ENCODE peak calls at places on chromosomes 11 and 22, in seven cellular contexts. K, O, S, M, P, W and V are unnamed samples.

GRCh38 chr11:89381094-89381493 is 110.1 kb downstream of the NOX4 start:
- DNase-seq in K (no peak), O (peak; percentile 67), S (no peak), M (no peak), P (no peak), W (peak; percentile 98), V (no peak)

GRCh38 chr11:112797653-112798293 is 163.4 kb upstream of the NCAM1 start:
- DNase-seq in K (no peak), O (no peak), S (no peak), M (no peak), P (no peak), W (no peak), V (no peak)

GRCh38 chr11:86202013-86202336 is 42.6 kb upstream of the EED start:
- DNase-seq in K (no peak), O (no peak), S (no peak), M (no peak), P (no peak), W (no peak), V (no peak)

GRCh38 chr11:10441652-10442503 is 13.2 kb upstream of the AMPD3 start:
- DNase-seq in K (no peak), O (no peak), S (no peak), M (no peak), P (no peak), W (no peak), V (no peak)

GRCh38 chr22:46084943-46085830 is 65.1 kb upstream of the PPARA start:
- DNase-seq in K (no peak), O (peak; percentile 92), S (no peak), M (no peak), P (no peak), W (no peak), V (no peak)

GRCh38 chr11:19938866-19939265 is 221.4 kb downstream of the DBX1 start:
- DNase-seq in K (no peak), O (no peak), S (no peak), M (no peak), P (no peak), W (no peak), V (no peak)

GRCh38 chr11:71145368-71145767 is 107.0 kb downstream of the SHANK2 start:
- DNase-seq in K (no peak), O (no peak), S (no peak), M (no peak), P (no peak), W (no peak), V (no peak)

GRCh38 chr11:61082931-61083531 is 19.3 kb upstream of the CD5 start:
- DNase-seq in K (no peak), O (no peak), S (no peak), M (no peak), P (peak; percentile 47), W (no peak), V (no peak)

GRCh38 chr22:29152381-29153138 is 53.1 kb upstream of the EMID1 start:
- DNase-seq in K (no peak), O (peak; percentile 64), S (no peak), M (no peak), P (no peak), W (no peak), V (no peak)

GRCh38 chr11:71931245-71931602 is 2.4 kb downstream of the RNF121 start:
- DNase-seq in K (no peak), O (no peak), S (no peak), M (no peak), P (no peak), W (peak; percentile 32), V (no peak)

GRCh38 chr11:100719809-100720221 is 32.7 kb downstream of the ARHGAP42 start:
- DNase-seq in K (no peak), O (no peak), S (no peak), M (no peak), P (no peak), W (peak; percentile 79), V (no peak)

GRCh38 chr11:118283756-118284350 is 19.8 kb upstream of the MPZL2 start:
- DNase-seq in K (no peak), O (no peak), S (no peak), M (no peak), P (peak; percentile 31), W (no peak), V (no peak)

GRCh38 chr22:49950396-49950994 is 10.1 kb upstream of the PIM3 start:
- DNase-seq in K (no peak), O (no peak), S (no peak), M (no peak), P (no peak), W (no peak), V (no peak)

GRCh38 chr11:235180-235997 is 753 bp downstream of the SIRT3 start:
- DNase-seq in K (no peak), O (no peak), S (peak; percentile 26), M (peak; percentile 47), P (peak; percentile 83), W (peak; percentile 32), V (no peak)

GRCh38 chr11:44016129-44016528 is 31.7 kb upstream of the ACCSL start:
- DNase-seq in K (no peak), O (peak; percentile 85), S (no peak), M (no peak), P (no peak), W (peak; percentile 67), V (no peak)

GRCh38 chr11:65117206-65118096 is at the start of gene ZNHIT2:
- DNase-seq in K (peak; percentile 100), O (peak; percentile 99), S (peak; percentile 99), M (peak; percentile 99), P (peak; percentile 100), W (peak; percentile 98), V (peak; percentile 99)

GRCh38 chr22:17135153-17135760 is 14.1 kb upstream of the TMEM121B start:
- DNase-seq in K (no peak), O (no peak), S (no peak), M (no peak), P (no peak), W (no peak), V (no peak)

GRCh38 chr22:27982630-27983180 is 63.6 kb upstream of the PITPNB start:
- DNase-seq in K (no peak), O (peak; percentile 28), S (no peak), M (no peak), P (no peak), W (no peak), V (no peak)

GRCh38 chr11:77191429-77191822 is 63.4 kb downstream of the MYO7A start:
- DNase-seq in K (no peak), O (no peak), S (no peak), M (no peak), P (no peak), W (peak; percentile 2), V (peak; percentile 31)

GRCh38 chr11:14320020-14320419 is 39.0 kb downstream of the RRAS2 start:
- DNase-seq in K (no peak), O (no peak), S (no peak), M (no peak), P (no peak), W (peak; percentile 59), V (no peak)

GRCh38 chr22:37019309-37020191 is at the start of the genes MPST and TST:
- DNase-seq in K (no peak), O (peak; percentile 67), S (peak; percentile 25), M (no peak), P (no peak), W (peak; percentile 61), V (peak; percentile 79)

GRCh38 chr11:98625526-98625925 is 395.2 kb upstream of the CNTN5 start:
- DNase-seq in K (no peak), O (no peak), S (no peak), M (no peak), P (no peak), W (no peak), V (no peak)

GRCh38 chr11:72245232-72245816 is 1.3 kb upstream of the PHOX2A start:
- DNase-seq in K (no peak), O (no peak), S (no peak), M (no peak), P (no peak), W (no peak), V (no peak)

GRCh38 chr11:34749666-34750659 is 129.1 kb downstream of the EHF start:
- DNase-seq in K (no peak), O (peak; percentile 92), S (no peak), M (no peak), P (no peak), W (peak; percentile 68), V (no peak)

GRCh38 chr22:46026907-46027218 is 49.9 kb upstream of the WNT7B start:
- DNase-seq in K (no peak), O (no peak), S (no peak), M (no peak), P (no peak), W (no peak), V (no peak)

GRCh38 chr22:41818011-41818410 is 14.9 kb upstream of the SREBF2 start:
- DNase-seq in K (no peak), O (no peak), S (no peak), M (no peak), P (no peak), W (no peak), V (no peak)

GRCh38 chr11:18366286-18366685 is 28.1 kb upstream of the LDHA start:
- DNase-seq in K (no peak), O (no peak), S (no peak), M (no peak), P (no peak), W (no peak), V (no peak)

GRCh38 chr11:111586305-111586915 is 15.8 kb upstream of the SIK2 start:
- DNase-seq in K (peak; percentile 19), O (no peak), S (no peak), M (peak; percentile 25), P (peak; percentile 27), W (peak; percentile 66), V (peak; percentile 19)

GRCh38 chr11:117292616-117293015 is 1.5 kb downstream of the BACE1-AS start:
- DNase-seq in K (no peak), O (no peak), S (no peak), M (no peak), P (no peak), W (no peak), V (no peak)

GRCh38 chr11:118198370-118198769 is 21.9 kb upstream of the SCN2B start:
- DNase-seq in K (peak; percentile 74), O (peak; percentile 80), S (peak; percentile 58), M (peak; percentile 62), P (peak; percentile 82), W (peak; percentile 44), V (peak; percentile 67)

GRCh38 chr11:128584253-128584652 is 3.1 kb downstream of the ETS1 start:
- DNase-seq in K (no peak), O (no peak), S (no peak), M (no peak), P (no peak), W (no peak), V (no peak)

GRCh38 chr11:102306048-102306575 is 11.2 kb upstream of the BIRC3 start:
- DNase-seq in K (no peak), O (no peak), S (no peak), M (no peak), P (no peak), W (no peak), V (peak; percentile 30)